ENCODE peak calls at places on chromosomes 2 and 18, in eight cellular contexts. J, Y, W, Z, R, T, O and V are unnamed samples.

GRCh38 chr2:207624170-207625013 is 802 bp downstream of the METTL21A start:
- DNase-seq in W (peak), O (no peak), Y (peak), J (peak), Z (peak), R (peak), T (no peak), V (no peak)

GRCh38 chr2:101883860-101884259 is 107.9 kb upstream of the IL1R2 start:
- DNase-seq in T (peak), O (no peak), W (no peak), R (peak), J (no peak), Z (no peak), Y (peak), V (no peak)

GRCh38 chr2:10992023-10992791 is 80.5 kb downstream of the KCNF1 start:
- DNase-seq in W (no peak), Y (no peak), Z (no peak), T (no peak), R (no peak), J (no peak), O (no peak), V (no peak)

GRCh38 chr2:192578780-192579179 is 384.0 kb upstream of the TMEFF2 start:
- DNase-seq in O (no peak), W (no peak), Y (no peak), T (no peak), J (no peak), R (no peak), Z (no peak), V (no peak)

GRCh38 chr2:226176298-226176984 is 623.2 kb downstream of the IRS1 start:
- DNase-seq in W (no peak), Y (no peak), O (no peak), T (no peak), R (no peak), Z (no peak), J (no peak), V (no peak)

GRCh38 chr2:231800493-231801091 is 14.3 kb downstream of the COPS7B start:
- DNase-seq in J (peak), Z (peak), Y (peak), T (peak), R (peak), W (peak), O (no peak), V (no peak)

GRCh38 chr2:219517954-219518778 is 3.9 kb downstream of the ASIC4 start:
- DNase-seq in T (no peak), R (no peak), Z (no peak), W (no peak), J (no peak), O (no peak), Y (no peak), V (no peak)

GRCh38 chr18:24055009-24055804 is 40.7 kb downstream of the TTC39C start:
- DNase-seq in T (no peak), J (no peak), Y (no peak), O (no peak), R (no peak), W (no peak), Z (no peak), V (no peak)

GRCh38 chr2:46024146-46024779 is 272.9 kb upstream of the EPAS1 start:
- DNase-seq in Y (no peak), R (no peak), O (no peak), J (no peak), T (no peak), Z (no peak), W (no peak), V (no peak)

GRCh38 chr2:95348609-95349567 is 51.7 kb downstream of the KCNIP3 start:
- DNase-seq in R (peak), O (no peak), Y (no peak), Z (no peak), W (peak), J (no peak), T (no peak), V (no peak)

GRCh38 chr18:49017813-49018552 is 67.2 kb upstream of the SMAD7 start:
- DNase-seq in O (no peak), J (no peak), T (no peak), Z (no peak), R (no peak), Y (no peak), W (peak), V (no peak)

GRCh38 chr18:75618146-75618545 is 190.6 kb upstream of the SMIM21 start:
- DNase-seq in O (no peak), Y (no peak), J (no peak), R (no peak), T (no peak), W (no peak), Z (no peak), V (no peak)

GRCh38 chr18:57446322-57446721 is 11.1 kb downstream of the ONECUT2 start:
- DNase-seq in Y (peak), T (peak), R (no peak), O (no peak), W (no peak), Z (peak), J (no peak), V (no peak)

GRCh38 chr18:35816003-35816402 is 156.5 kb upstream of the RMP24 start:
- DNase-seq in O (no peak), T (no peak), Z (no peak), J (no peak), W (no peak), Y (no peak), R (no peak), V (no peak)

GRCh38 chr2:217538719-217539118 is 464.1 kb downstream of the TNS1 start:
- DNase-seq in R (no peak), Y (no peak), O (no peak), J (no peak), T (peak), Z (no peak), W (no peak), V (no peak)

GRCh38 chr2:9179572-9180201 is 26.9 kb upstream of the ASAP2 start:
- DNase-seq in Y (no peak), O (peak), Z (no peak), W (no peak), R (peak), T (no peak), J (no peak), V (no peak)

GRCh38 chr2:75324141-75324540 is 124.8 kb upstream of the TACR1 start:
- DNase-seq in T (no peak), Z (no peak), Y (no peak), R (no peak), W (no peak), O (no peak), J (no peak), V (no peak)

GRCh38 chr2:173210270-173211196 is 134.9 kb downstream of the MAP3K20 start:
- DNase-seq in Z (peak), O (peak), R (peak), T (peak), W (peak), J (peak), Y (peak), V (peak)

GRCh38 chr2:84996909-84997308 is 25.9 kb downstream of the KCMF1 start:
- DNase-seq in T (no peak), W (no peak), J (no peak), R (no peak), Y (no peak), Z (no peak), O (no peak), V (no peak)

GRCh38 chr2:124563415-124563814 is 538.3 kb downstream of the CNTNAP5 start:
- DNase-seq in Y (no peak), Z (no peak), T (no peak), R (no peak), O (no peak), J (no peak), W (no peak), V (no peak)

GRCh38 chr2:23925702-23926288 is 1.1 kb downstream of the ATAD2B start:
- DNase-seq in Y (peak), O (peak), R (peak), T (no peak), Z (peak), W (no peak), J (peak), V (no peak)

GRCh38 chr2:118737690-118738089 is 109.8 kb downstream of the EN1 start:
- DNase-seq in J (no peak), W (no peak), Z (no peak), Y (no peak), O (no peak), R (no peak), T (no peak), V (no peak)

GRCh38 chr2:42141687-42142475 is 27.3 kb upstream of the EML4 start:
- DNase-seq in Z (no peak), R (peak), Y (peak), T (peak), W (peak), O (no peak), J (peak), V (peak)